ENCODE peak calls at places on chromosomes 5 and 9, in four cellular contexts. J, C, Z and N are unnamed samples.

GRCh38 chr5:92909545-92909962 is 671.5 kb downstream of the NR2F1-AS1 start:
- DNase-seq in J (no peak), Z (no peak), C (no peak), N (no peak)

GRCh38 chr9:112655633-112656032 is 62.3 kb downstream of the INIP start:
- DNase-seq in Z (no peak), J (no peak), C (no peak), N (no peak)

GRCh38 chr9:88741335-88741734 is 206.4 kb downstream of the NXNL2 start:
- DNase-seq in C (no peak), J (no peak), Z (no peak), N (no peak)

GRCh38 chr9:113603773-113604172 is 140.2 kb downstream of the RGS3 start:
- DNase-seq in C (no peak), Z (no peak), J (no peak), N (no peak)

GRCh38 chr5:164351245-164351834 is 845.9 kb downstream of the MAT2B start:
- DNase-seq in J (no peak), Z (no peak), C (no peak), N (no peak)

GRCh38 chr9:95726756-95727155 is 148.7 kb upstream of the ERCC6L2 start:
- DNase-seq in Z (no peak), C (no peak), J (peak), N (peak)

GRCh38 chr5:150659360-150660107 is 1.5 kb upstream of the MYOZ3 start:
- DNase-seq in J (no peak), C (peak), Z (no peak), N (no peak)

GRCh38 chr5:34580983-34581382 is 75.1 kb upstream of the RAI14 start:
- DNase-seq in C (no peak), J (no peak), Z (no peak), N (no peak)

GRCh38 chr5:114055318-114055788 is 306.5 kb upstream of the KCNN2 start:
- DNase-seq in J (no peak), C (no peak), Z (peak), N (peak)

GRCh38 chr5:172701336-172702061 is 60.4 kb downstream of the NEURL1B start:
- DNase-seq in C (no peak), J (no peak), Z (no peak), N (no peak)

GRCh38 chr9:4277531-4277991 is 22.3 kb downstream of the GLIS3 start:
- DNase-seq in J (peak), C (no peak), Z (no peak), N (no peak)

GRCh38 chr5:581266-581665 is 30.9 kb upstream of the CEP72 start:
- DNase-seq in J (no peak), C (no peak), Z (no peak), N (no peak)

GRCh38 chr9:25505644-25506043 is 172.6 kb downstream of the TUSC1 start:
- DNase-seq in C (no peak), J (no peak), Z (no peak), N (no peak)

GRCh38 chr5:122785294-122785693 is 10.4 kb downstream of the SNX2 start:
- DNase-seq in J (no peak), Z (no peak), C (no peak), N (no peak)

GRCh38 chr5:81080809-81081460 is 120.8 kb downstream of the RASGRF2 start:
- DNase-seq in Z (peak), C (no peak), J (no peak), N (no peak)

GRCh38 chr5:171764265-171764664 is 21.4 kb upstream of the SMIM23 start:
- DNase-seq in C (peak), Z (no peak), J (no peak), N (no peak)

GRCh38 chr5:10513501-10514442 is 50.1 kb upstream of the ANKRD33B start:
- DNase-seq in C (no peak), J (peak), Z (no peak), N (peak)

GRCh38 chr9:2085719-2086515 is 70.8 kb downstream of the SMARCA2 start:
- DNase-seq in J (no peak), C (no peak), Z (no peak), N (no peak)

GRCh38 chr9:2087500-2088313 is 72.6 kb downstream of the SMARCA2 start:
- DNase-seq in J (peak), C (no peak), Z (no peak), N (no peak)

GRCh38 chr9:2083552-2083951 is 68.4 kb downstream of the SMARCA2 start:
- DNase-seq in Z (no peak), J (no peak), C (no peak), N (no peak)

GRCh38 chr9:2082802-2083201 is 67.7 kb downstream of the SMARCA2 start:
- DNase-seq in J (no peak), Z (no peak), C (no peak), N (no peak)

GRCh38 chr9:2086971-2087370 is 71.8 kb downstream of the SMARCA2 start:
- DNase-seq in C (no peak), J (no peak), Z (no peak), N (no peak)
- H3K27ac ChIP-seq in C (no peak), J (no peak), Z (no peak), N (no peak)

GRCh38 chr5:180170810-180171567 is 38.0 kb downstream of the RASGEF1C start:
- DNase-seq in Z (no peak), C (no peak), J (no peak), N (no peak)
- H3K4me3 ChIP-seq in Z (no peak), C (no peak), J (no peak), N (no peak)

DNA sequence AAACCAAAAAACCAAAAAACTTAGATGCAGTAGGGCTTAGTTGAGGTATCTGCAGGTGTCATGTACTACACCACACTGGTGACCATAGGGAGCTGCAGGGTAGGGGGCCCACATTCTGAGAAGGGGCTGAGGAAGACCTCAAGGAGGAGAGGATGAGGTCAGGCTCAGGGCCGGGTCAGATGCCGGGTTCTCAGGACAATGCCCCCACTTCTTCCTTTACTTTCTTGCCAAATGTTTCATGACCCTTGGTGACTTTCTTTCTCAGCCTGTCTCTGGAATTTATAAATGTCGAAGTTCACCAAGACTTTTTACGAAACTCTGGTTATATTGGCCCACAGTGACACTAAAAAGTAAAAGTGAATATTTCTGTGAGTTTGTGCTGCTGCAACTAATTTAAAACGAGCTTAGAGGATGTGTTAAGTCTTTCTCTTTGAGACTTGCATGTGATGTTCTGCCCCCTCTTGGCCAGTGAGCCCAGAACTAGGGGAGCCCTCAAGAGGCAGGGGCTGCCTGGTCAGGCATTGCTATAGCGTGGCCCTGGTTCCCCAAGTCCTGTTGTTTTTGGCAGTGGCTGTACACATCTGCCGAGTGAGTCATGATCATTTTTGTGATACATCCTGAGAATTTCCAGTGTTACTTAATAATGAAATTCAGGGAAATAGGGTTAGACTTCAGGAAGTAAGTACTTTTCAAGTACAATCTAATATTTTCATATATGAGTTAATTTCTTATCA is 11.2 kb downstream of the ACO1 start:
- DNase-seq in C (peak), Z (peak), J (peak), N (peak)
- TF ChIP-seq CTCF in C (no peak), Z (no peak), J (no peak), N (peak)

DNA sequence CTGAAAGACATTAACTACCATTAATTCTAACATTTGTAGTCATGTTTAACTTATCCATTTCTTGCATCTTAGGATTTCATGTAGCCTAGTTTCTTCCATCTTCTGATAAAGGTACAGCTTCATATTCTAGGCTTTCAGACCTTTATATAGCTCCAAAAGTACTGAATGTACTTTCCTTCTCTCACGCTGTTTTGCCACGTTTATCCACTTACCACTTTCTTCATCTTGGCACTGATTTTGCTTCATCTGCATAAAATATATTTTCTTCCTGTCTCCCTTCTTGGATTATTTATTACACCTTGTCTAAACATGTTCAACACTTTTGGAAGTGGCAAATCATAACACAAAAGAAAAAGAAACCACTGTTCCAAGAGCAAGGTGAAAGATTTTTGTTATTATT is 553.8 kb downstream of the DTWD2 start:
- DNase-seq in C (no peak), Z (no peak), J (no peak), N (no peak)
- H3K27ac ChIP-seq in C (no peak), Z (no peak), J (no peak), N (no peak)

GRCh38 chr9:134693011-134693410 is 51.4 kb downstream of the COL5A1 start:
- DNase-seq in C (no peak), J (no peak), Z (no peak), N (no peak)
- H3K4me3 ChIP-seq in C (no peak), J (no peak), Z (no peak), N (no peak)

GRCh38 chr9:83520292-83520691 is 17.9 kb downstream of the FRMD3 start:
- DNase-seq in J (no peak), C (no peak), Z (no peak), N (no peak)

GRCh38 chr9:83526221-83526620 is 12.0 kb downstream of the FRMD3 start:
- DNase-seq in Z (no peak), C (no peak), J (no peak), N (no peak)

GRCh38 chr9:83526901-83527300 is 11.3 kb downstream of the FRMD3 start:
- DNase-seq in C (no peak), J (no peak), Z (no peak), N (no peak)

GRCh38 chr9:83523684-83524083 is 14.5 kb downstream of the FRMD3 start:
- DNase-seq in C (no peak), J (no peak), Z (no peak), N (no peak)

DNA sequence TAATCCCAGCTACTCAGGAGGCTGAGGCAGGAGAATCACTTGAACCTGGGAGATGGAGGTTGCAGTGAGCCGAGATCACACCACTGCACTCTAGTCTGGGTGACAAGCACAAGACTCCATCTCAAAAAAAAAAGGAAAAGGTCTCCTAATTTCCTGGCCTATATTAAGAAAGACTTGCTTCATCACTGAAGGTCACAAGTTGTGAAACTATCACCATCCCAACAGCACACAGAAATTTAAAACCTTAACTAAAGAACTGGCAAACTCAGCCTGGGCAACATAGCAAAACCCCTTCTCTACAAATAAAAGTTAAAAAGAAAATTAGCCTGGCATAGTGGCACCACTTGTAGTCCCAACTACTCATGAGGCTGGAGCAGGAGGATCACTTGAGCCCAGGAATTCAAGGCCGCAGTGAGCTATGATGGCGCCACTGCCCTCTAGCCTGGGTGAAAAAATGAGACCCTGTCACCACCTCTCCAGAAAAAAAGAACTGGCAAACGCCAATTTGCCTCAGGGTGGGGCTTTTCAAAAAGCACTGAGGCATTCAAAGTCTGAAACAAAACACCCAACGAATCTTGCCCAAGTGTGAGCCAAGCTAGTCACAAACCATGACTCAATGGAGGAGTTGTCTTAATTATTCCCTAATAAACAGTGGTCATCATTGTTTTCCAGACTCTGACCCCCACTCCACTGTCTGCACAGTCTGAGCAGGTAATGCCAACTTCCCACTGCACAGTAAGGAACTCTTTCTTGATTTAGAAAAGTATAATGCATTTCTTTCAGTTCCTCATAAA is 17.0 kb downstream of the FRMD3 start:
- DNase-seq in Z (no peak), C (no peak), J (no peak), N (no peak)
- TF ChIP-seq CTCF in Z (no peak), C (no peak), J (no peak), N (no peak)

DNA sequence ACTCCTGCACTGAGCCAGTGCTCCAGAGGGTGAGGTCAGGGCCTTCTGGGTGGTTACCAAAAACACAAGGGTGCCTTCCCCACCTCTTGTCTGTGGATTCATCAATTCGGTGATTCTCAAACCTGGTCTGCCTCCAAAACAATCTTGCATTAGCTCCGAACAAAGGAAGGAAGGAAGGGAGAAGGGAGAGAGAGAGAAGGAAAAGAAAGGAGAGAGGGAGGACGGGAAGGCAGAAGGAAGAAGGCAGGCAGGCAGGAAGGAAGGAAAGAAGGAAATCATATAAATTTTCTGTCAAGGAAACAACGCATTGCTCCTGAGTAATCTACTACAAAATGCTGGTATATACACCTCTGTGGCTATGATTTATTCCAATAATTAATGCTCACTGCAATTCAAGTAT is 39.3 kb downstream of the MYO10 start:
- DNase-seq in C (no peak), Z (no peak), J (no peak), N (no peak)
- H3K27ac ChIP-seq in C (no peak), Z (no peak), J (peak), N (peak)

GRCh38 chr5:88688242-88688959 is 194.6 kb downstream of the MEF2C start:
- DNase-seq in C (no peak), Z (no peak), J (no peak), N (no peak)

GRCh38 chr5:88686077-88686541 is 196.9 kb downstream of the MEF2C start:
- DNase-seq in J (no peak), Z (no peak), C (no peak), N (no peak)

GRCh38 chr5:88688981-88689661 is 193.9 kb downstream of the MEF2C start:
- DNase-seq in Z (no peak), C (no peak), J (no peak), N (no peak)

GRCh38 chr5:88687253-88687955 is 195.6 kb downstream of the MEF2C start:
- DNase-seq in Z (no peak), C (no peak), J (no peak), N (no peak)

DNA sequence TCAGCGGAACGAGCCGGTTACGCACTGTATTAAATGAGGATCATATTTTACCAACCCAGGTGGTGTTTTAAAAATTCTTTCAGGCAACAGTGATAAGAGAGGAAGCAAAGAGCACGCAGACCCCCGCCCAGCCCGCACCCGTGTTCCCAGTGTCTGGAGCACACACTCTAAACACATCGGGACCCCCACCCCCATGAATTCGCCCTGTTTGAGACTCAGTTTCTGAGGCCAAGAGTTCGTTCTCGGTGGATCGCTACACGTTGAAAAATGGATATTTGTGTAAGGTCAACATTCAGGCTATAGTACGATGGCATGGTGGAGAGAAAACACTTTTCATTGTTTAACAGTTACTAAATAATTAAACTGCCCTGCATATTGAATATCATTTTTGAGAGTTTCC is 196.2 kb downstream of the MEF2C start:
- DNase-seq in C (no peak), J (no peak), Z (no peak), N (no peak)
- H3K4me3 ChIP-seq in C (no peak), J (no peak), Z (no peak), N (no peak)